ENCODE peak calls at places on chromosome 9, in six cellular contexts. F is fibroblast of the aortic adventitia, G is RWPE1, R is IMR-90, V is neural crest cell, A is omental fat pad. W is an unnamed sample.

GRCh38 chr9:125521462-125522327 is 185.3 kb downstream of the MAPKAP1 start:
- DNase-seq in F (peak; percentile 97), G (peak; percentile 95), R (peak; percentile 97), V (no peak), A (no peak), W (no peak)

GRCh38 chr9:110703669-110704068 is 35.1 kb downstream of the MUSK start:
- DNase-seq in F (no peak), G (no peak), R (no peak), V (no peak), A (no peak), W (no peak)

GRCh38 chr9:5499889-5500398 is 10.4 kb upstream of the PDCD1LG2 start:
- DNase-seq in F (peak; percentile 56), G (no peak), R (peak; percentile 68), V (no peak), A (no peak), W (no peak)

GRCh38 chr9:571066-571465 is 270.4 kb upstream of the DMRT1 start:
- DNase-seq in F (no peak), G (no peak), R (no peak), V (no peak), A (no peak), W (no peak)

GRCh38 chr9:137042751-137043727 is 2.9 kb downstream of the NPDC1 start:
- DNase-seq in F (peak; percentile 37), G (no peak), R (no peak), V (no peak), A (no peak), W (no peak)

GRCh38 chr9:19471737-19472648 is 63.2 kb downstream of the ACER2 start:
- DNase-seq in F (peak; percentile 57), G (peak; percentile 63), R (peak; percentile 33), V (peak; percentile 68), A (no peak), W (no peak)

GRCh38 chr9:83965350-83966208 is 14.4 kb downstream of the HNRNPK start:
- DNase-seq in F (peak; percentile 52), G (no peak), R (peak; percentile 43), V (no peak), A (no peak), W (no peak)

GRCh38 chr9:136138566-136138965 is 19.9 kb upstream of the TMEM250 start:
- DNase-seq in F (no peak), G (no peak), R (no peak), V (no peak), A (no peak), W (no peak)

GRCh38 chr9:75855509-75855908 is 35.0 kb upstream of the PCSK5 start:
- DNase-seq in F (peak; percentile 30), G (peak; percentile 18), R (peak; percentile 4), V (no peak), A (no peak), W (no peak)

GRCh38 chr9:83047839-83048775 is 14.8 kb downstream of the RASEF start:
- DNase-seq in F (peak; percentile 70), G (no peak), R (peak; percentile 59), V (no peak), A (no peak), W (no peak)

GRCh38 chr9:95336281-95336680 is 18.8 kb upstream of the FANCC start:
- DNase-seq in F (peak; percentile 20), G (no peak), R (no peak), V (peak; percentile 18), A (no peak), W (no peak)

GRCh38 chr9:137447722-137448568 is 6.8 kb upstream of the ENTPD8 start:
- DNase-seq in F (no peak), G (no peak), R (no peak), V (no peak), A (no peak), W (no peak)

GRCh38 chr9:21395778-21396717 is 10.8 kb upstream of the IFNA2 start:
- DNase-seq in F (peak; percentile 23), G (no peak), R (no peak), V (peak; percentile 79), A (peak; percentile 33), W (no peak)

GRCh38 chr9:81656004-81656403 is 33.3 kb downstream of the TLE1 start:
- DNase-seq in F (no peak), G (no peak), R (no peak), V (no peak), A (no peak), W (peak; percentile 25)

GRCh38 chr9:126630458-126631237 is 16.9 kb downstream of the LMX1B start:
- DNase-seq in F (no peak), G (no peak), R (no peak), V (no peak), A (no peak), W (no peak)

GRCh38 chr9:135253305-135254004 is 166.0 kb downstream of the OLFM1 start:
- DNase-seq in F (no peak), G (no peak), R (no peak), V (no peak), A (no peak), W (no peak)

GRCh38 chr9:68979538-68980314 is 34.2 kb downstream of the PRKACG start:
- DNase-seq in F (no peak), G (no peak), R (no peak), V (no peak), A (no peak), W (no peak)

GRCh38 chr9:69176446-69177135 is 2.5 kb downstream of the TJP2 start:
- DNase-seq in F (no peak), G (no peak), R (no peak), V (no peak), A (no peak), W (no peak)

GRCh38 chr9:4442806-4443205 is 47.5 kb upstream of the SLC1A1 start:
- DNase-seq in F (no peak), G (no peak), R (no peak), V (no peak), A (no peak), W (no peak)

GRCh38 chr9:133485531-133486260 is 6.8 kb upstream of the SLC2A6 start:
- DNase-seq in F (no peak), G (no peak), R (no peak), V (no peak), A (no peak), W (no peak)

GRCh38 chr9:18587988-18588387 is 114.0 kb downstream of the ADAMTSL1 start:
- DNase-seq in F (peak; percentile 38), G (no peak), R (peak; percentile 19), V (no peak), A (no peak), W (no peak)

GRCh38 chr9:20518735-20519134 is 103.6 kb downstream of the MLLT3 start:
- DNase-seq in F (no peak), G (no peak), R (no peak), V (no peak), A (no peak), W (no peak)

GRCh38 chr9:130239363-130239695 is 26.2 kb upstream of the HMCN2 start:
- DNase-seq in F (no peak), G (no peak), R (no peak), V (no peak), A (no peak), W (no peak)

GRCh38 chr9:130240410-130241197 is 25.0 kb upstream of the HMCN2 start:
- DNase-seq in F (peak; percentile 82), G (peak; percentile 83), R (peak; percentile 71), V (peak; percentile 33), A (no peak), W (no peak)

GRCh38 chr9:130241198-130241535 is 24.4 kb upstream of the HMCN2 start:
- DNase-seq in F (no peak), G (no peak), R (no peak), V (no peak), A (no peak), W (no peak)

GRCh38 chr9:130237763-130238524 is 27.6 kb upstream of the HMCN2 start:
- DNase-seq in F (no peak), G (no peak), R (no peak), V (no peak), A (no peak), W (no peak)

DNA sequence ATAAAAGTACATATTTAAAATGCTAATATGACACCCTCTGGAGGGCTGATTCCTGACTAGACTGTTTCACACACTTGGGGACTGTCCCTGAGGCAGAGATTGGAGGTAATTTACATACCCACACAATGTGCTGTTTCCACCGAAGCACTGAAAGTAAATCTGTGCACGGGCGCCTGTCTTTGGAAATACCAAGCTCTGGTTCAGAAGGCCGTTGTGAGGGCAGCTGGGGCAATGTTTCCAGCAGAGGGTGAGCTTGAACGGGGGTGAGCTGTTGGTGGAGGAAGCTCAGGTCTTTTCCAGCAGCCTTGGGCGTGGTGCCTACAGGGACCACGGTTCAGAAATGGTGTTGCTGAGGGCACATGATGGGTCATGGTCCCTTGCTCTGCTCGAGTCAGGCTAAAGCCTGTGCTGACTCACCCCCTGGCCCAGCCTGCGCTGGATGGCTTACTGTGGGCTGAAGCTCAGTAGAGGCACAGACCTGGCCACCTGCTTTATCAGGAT is 25.8 kb upstream of the HMCN2 start:
- DNase-seq in F (no peak), G (no peak), R (peak; percentile 19), V (no peak), A (no peak), W (no peak)
- TF ChIP-seq CTCF in F (no peak), G (no peak), R (no peak), V (no peak), A (no peak), W (no peak)

GRCh38 chr9:108776920-108777650 is 78.7 kb downstream of the ACTL7B start:
- DNase-seq in F (peak; percentile 76), G (no peak), R (peak; percentile 19), V (no peak), A (no peak), W (no peak)
- TF ChIP-seq CTCF in F (peak; percentile 40), G (no peak), R (no peak), V (no peak), A (no peak), W (peak; percentile 46)

DNA sequence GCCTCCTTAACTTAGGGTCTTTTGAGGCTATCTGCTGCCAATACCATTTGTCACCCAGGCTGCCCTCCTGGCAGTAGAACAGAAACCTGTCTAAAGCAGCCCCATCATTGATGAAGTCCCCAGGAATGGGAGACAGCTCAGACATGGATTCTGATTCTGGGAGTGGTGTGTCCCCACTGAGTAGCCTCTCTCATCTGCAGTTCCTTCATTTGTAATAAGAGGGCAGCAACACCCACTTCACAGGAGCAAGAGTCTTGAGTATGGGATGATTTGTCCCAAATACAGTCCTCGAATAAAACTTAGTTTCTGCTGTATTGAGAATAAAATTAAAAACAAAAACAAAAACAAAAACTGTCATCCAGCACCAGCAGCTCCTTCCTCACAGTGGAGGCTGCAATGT is 167.6 kb downstream of the ASTN2 start:
- DNase-seq in F (no peak), G (peak; percentile 26), R (no peak), V (no peak), A (no peak), W (no peak)
- TF ChIP-seq CTCF in F (no peak), G (no peak), R (no peak), V (peak; percentile 59), A (no peak), W (no peak)

DNA sequence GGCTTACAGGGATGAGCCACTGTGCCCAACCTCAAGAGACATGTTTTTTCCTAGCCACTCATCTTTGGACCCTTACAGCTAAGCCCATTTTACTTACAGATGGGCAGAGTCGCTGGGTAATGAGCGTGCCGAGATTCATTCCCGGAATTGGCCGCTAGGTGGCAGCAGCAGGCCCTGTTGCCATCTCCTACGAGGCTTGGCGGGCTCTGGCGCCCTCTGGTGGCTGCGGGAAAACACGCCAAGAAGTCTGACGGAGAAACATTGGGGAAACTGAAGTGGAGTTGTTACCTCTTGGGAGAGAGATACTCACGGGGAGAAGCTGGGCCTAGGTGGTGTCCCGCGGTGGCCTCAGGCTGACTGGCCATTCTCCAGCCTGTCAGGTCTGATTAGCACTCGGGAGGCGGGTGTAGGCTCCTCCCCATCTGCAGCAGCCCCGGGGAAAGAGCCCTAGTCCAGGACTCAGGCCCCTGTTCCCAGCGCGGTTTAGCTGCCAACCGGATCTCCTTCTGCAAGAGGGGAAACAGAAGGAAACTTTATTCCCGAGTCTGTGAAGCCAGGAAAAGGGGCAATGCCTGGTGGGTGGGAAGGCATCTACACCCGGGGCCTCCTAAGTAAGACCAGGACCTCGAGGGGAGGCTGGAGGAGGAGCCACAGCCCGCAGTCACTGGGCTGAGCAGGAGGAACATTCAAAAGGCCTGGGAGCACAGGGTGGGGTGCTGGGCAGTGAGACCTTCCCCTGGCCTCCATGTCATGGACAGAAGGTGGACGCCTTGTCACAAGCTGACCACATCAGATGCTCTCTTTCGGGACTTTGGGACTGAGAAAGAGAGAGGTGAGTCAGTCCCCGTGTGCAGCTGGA is 9.7 kb downstream of the PTGES2 start:
- DNase-seq in F (peak; percentile 88), G (peak; percentile 88), R (peak; percentile 80), V (peak; percentile 100), A (peak; percentile 87), W (peak; percentile 56)
- TF ChIP-seq CTCF in F (peak; percentile 100), G (peak; percentile 100), R (peak; percentile 100), V (peak; percentile 100), A (peak; percentile 100), W (peak; percentile 100)

W was measured in esophagus squamous epithelium.